ENCODE peak calls at places on chromosome 22, in nine cellular contexts. One of them, this sample, is unnamed.

GRCh38 chr22:18156878-18157713 is 7.1 kb downstream of the USP18 start:
- DNase-seq in stimulated activated CD4-positive, alpha-beta T cell treated with anti-CD3 and anti-CD28 coated beads, Interleukin-1b, Interleukin-23, amount 100 ng/mL, for 24 hours: no peak
- DNase-seq in neural progenitor cell: peak; percentile 86
- DNase-seq in right lobe of liver: peak; percentile 42
- DNase-seq in activated CD4-positive, alpha-beta T cell treated with anti-CD3 and anti-CD28 coated beads, Interleukin-2, amount 50 U/mL, for 24 hours: peak; percentile 27
- DNase-seq in HS-5: peak; percentile 91
- DNase-seq in tibial artery: peak; percentile 83
- DNase-seq in dorsolateral prefrontal cortex: peak; percentile 76
- DNase-seq in endothelial cell of umbilical vein: peak; percentile 83
- DNase-seq in this sample: peak; percentile 86

GRCh38 chr22:32177221-32177765 is 18.2 kb upstream of the C22orf42 start:
- DNase-seq in right lobe of liver: no peak
- DNase-seq in dorsolateral prefrontal cortex: no peak
- DNase-seq in neural progenitor cell: peak; percentile 6
- DNase-seq in tibial artery: no peak
- DNase-seq in stimulated activated CD4-positive, alpha-beta T cell treated with anti-CD3 and anti-CD28 coated beads, Interleukin-1b, Interleukin-23, amount 100 ng/mL, for 24 hours: no peak
- DNase-seq in activated CD4-positive, alpha-beta T cell treated with anti-CD3 and anti-CD28 coated beads, Interleukin-2, amount 50 U/mL, for 24 hours: no peak
- DNase-seq in HS-5: no peak
- DNase-seq in endothelial cell of umbilical vein: no peak
- DNase-seq in this sample: no peak

GRCh38 chr22:40376149-40376548 is 5.8 kb downstream of the SGSM3 start:
- DNase-seq in activated CD4-positive, alpha-beta T cell treated with anti-CD3 and anti-CD28 coated beads, Interleukin-2, amount 50 U/mL, for 24 hours: no peak
- DNase-seq in endothelial cell of umbilical vein: no peak
- DNase-seq in right lobe of liver: no peak
- DNase-seq in HS-5: no peak
- DNase-seq in neural progenitor cell: no peak
- DNase-seq in dorsolateral prefrontal cortex: no peak
- DNase-seq in tibial artery: no peak
- DNase-seq in stimulated activated CD4-positive, alpha-beta T cell treated with anti-CD3 and anti-CD28 coated beads, Interleukin-1b, Interleukin-23, amount 100 ng/mL, for 24 hours: no peak
- DNase-seq in this sample: no peak

GRCh38 chr22:29379258-29379657 is 9.1 kb downstream of the AP1B1 start:
- DNase-seq in right lobe of liver: no peak
- DNase-seq in stimulated activated CD4-positive, alpha-beta T cell treated with anti-CD3 and anti-CD28 coated beads, Interleukin-1b, Interleukin-23, amount 100 ng/mL, for 24 hours: no peak
- DNase-seq in dorsolateral prefrontal cortex: no peak
- DNase-seq in HS-5: no peak
- DNase-seq in endothelial cell of umbilical vein: no peak
- DNase-seq in neural progenitor cell: no peak
- DNase-seq in tibial artery: no peak
- DNase-seq in activated CD4-positive, alpha-beta T cell treated with anti-CD3 and anti-CD28 coated beads, Interleukin-2, amount 50 U/mL, for 24 hours: no peak
- DNase-seq in this sample: no peak

GRCh38 chr22:46596032-46596441 is 24.1 kb upstream of the GRAMD4 start:
- DNase-seq in tibial artery: peak; percentile 89
- DNase-seq in activated CD4-positive, alpha-beta T cell treated with anti-CD3 and anti-CD28 coated beads, Interleukin-2, amount 50 U/mL, for 24 hours: no peak
- DNase-seq in HS-5: no peak
- DNase-seq in stimulated activated CD4-positive, alpha-beta T cell treated with anti-CD3 and anti-CD28 coated beads, Interleukin-1b, Interleukin-23, amount 100 ng/mL, for 24 hours: no peak
- DNase-seq in right lobe of liver: peak; percentile 20
- DNase-seq in endothelial cell of umbilical vein: no peak
- DNase-seq in neural progenitor cell: peak; percentile 1
- DNase-seq in dorsolateral prefrontal cortex: no peak
- DNase-seq in this sample: no peak

GRCh38 chr22:43217285-43218030 is 30.5 kb upstream of the TTLL12 start:
- DNase-seq in activated CD4-positive, alpha-beta T cell treated with anti-CD3 and anti-CD28 coated beads, Interleukin-2, amount 50 U/mL, for 24 hours: no peak
- DNase-seq in neural progenitor cell: no peak
- DNase-seq in tibial artery: no peak
- DNase-seq in dorsolateral prefrontal cortex: no peak
- DNase-seq in HS-5: no peak
- DNase-seq in endothelial cell of umbilical vein: no peak
- DNase-seq in stimulated activated CD4-positive, alpha-beta T cell treated with anti-CD3 and anti-CD28 coated beads, Interleukin-1b, Interleukin-23, amount 100 ng/mL, for 24 hours: no peak
- DNase-seq in right lobe of liver: no peak
- DNase-seq in this sample: no peak

GRCh38 chr22:30195245-30196140 is 51.1 kb downstream of the LIF start:
- DNase-seq in right lobe of liver: no peak
- DNase-seq in endothelial cell of umbilical vein: peak; percentile 21
- DNase-seq in HS-5: no peak
- DNase-seq in stimulated activated CD4-positive, alpha-beta T cell treated with anti-CD3 and anti-CD28 coated beads, Interleukin-1b, Interleukin-23, amount 100 ng/mL, for 24 hours: no peak
- DNase-seq in dorsolateral prefrontal cortex: no peak
- DNase-seq in tibial artery: no peak
- DNase-seq in neural progenitor cell: no peak
- DNase-seq in activated CD4-positive, alpha-beta T cell treated with anti-CD3 and anti-CD28 coated beads, Interleukin-2, amount 50 U/mL, for 24 hours: no peak
- DNase-seq in this sample: no peak

GRCh38 chr22:35608088-35608487 is 9.0 kb downstream of the MB start:
- DNase-seq in neural progenitor cell: no peak
- DNase-seq in activated CD4-positive, alpha-beta T cell treated with anti-CD3 and anti-CD28 coated beads, Interleukin-2, amount 50 U/mL, for 24 hours: no peak
- DNase-seq in HS-5: no peak
- DNase-seq in right lobe of liver: no peak
- DNase-seq in tibial artery: no peak
- DNase-seq in stimulated activated CD4-positive, alpha-beta T cell treated with anti-CD3 and anti-CD28 coated beads, Interleukin-1b, Interleukin-23, amount 100 ng/mL, for 24 hours: no peak
- DNase-seq in endothelial cell of umbilical vein: no peak
- DNase-seq in dorsolateral prefrontal cortex: no peak
- DNase-seq in this sample: no peak

GRCh38 chr22:23237201-23237798 is 57.0 kb downstream of the BCR start:
- DNase-seq in stimulated activated CD4-positive, alpha-beta T cell treated with anti-CD3 and anti-CD28 coated beads, Interleukin-1b, Interleukin-23, amount 100 ng/mL, for 24 hours: no peak
- DNase-seq in endothelial cell of umbilical vein: no peak
- DNase-seq in activated CD4-positive, alpha-beta T cell treated with anti-CD3 and anti-CD28 coated beads, Interleukin-2, amount 50 U/mL, for 24 hours: no peak
- DNase-seq in dorsolateral prefrontal cortex: peak; percentile 92
- DNase-seq in right lobe of liver: no peak
- DNase-seq in neural progenitor cell: peak; percentile 77
- DNase-seq in HS-5: no peak
- DNase-seq in tibial artery: no peak
- DNase-seq in this sample: no peak

GRCh38 chr22:47472636-47473035 is 710.2 kb downstream of the TBC1D22A start:
- DNase-seq in activated CD4-positive, alpha-beta T cell treated with anti-CD3 and anti-CD28 coated beads, Interleukin-2, amount 50 U/mL, for 24 hours: no peak
- DNase-seq in dorsolateral prefrontal cortex: no peak
- DNase-seq in HS-5: no peak
- DNase-seq in stimulated activated CD4-positive, alpha-beta T cell treated with anti-CD3 and anti-CD28 coated beads, Interleukin-1b, Interleukin-23, amount 100 ng/mL, for 24 hours: no peak
- DNase-seq in neural progenitor cell: no peak
- DNase-seq in tibial artery: no peak
- DNase-seq in endothelial cell of umbilical vein: no peak
- DNase-seq in right lobe of liver: no peak
- DNase-seq in this sample: no peak

GRCh38 chr22:49969751-49970527 is 9.4 kb downstream of the PIM3 start:
- DNase-seq in activated CD4-positive, alpha-beta T cell treated with anti-CD3 and anti-CD28 coated beads, Interleukin-2, amount 50 U/mL, for 24 hours: no peak
- DNase-seq in neural progenitor cell: no peak
- DNase-seq in tibial artery: peak; percentile 67
- DNase-seq in right lobe of liver: peak; percentile 30
- DNase-seq in dorsolateral prefrontal cortex: peak; percentile 27
- DNase-seq in HS-5: no peak
- DNase-seq in stimulated activated CD4-positive, alpha-beta T cell treated with anti-CD3 and anti-CD28 coated beads, Interleukin-1b, Interleukin-23, amount 100 ng/mL, for 24 hours: no peak
- DNase-seq in endothelial cell of umbilical vein: no peak
- DNase-seq in this sample: no peak

GRCh38 chr22:37213218-37213855 is 1.1 kb upstream of the SSTR3 start:
- DNase-seq in stimulated activated CD4-positive, alpha-beta T cell treated with anti-CD3 and anti-CD28 coated beads, Interleukin-1b, Interleukin-23, amount 100 ng/mL, for 24 hours: no peak
- DNase-seq in endothelial cell of umbilical vein: no peak
- DNase-seq in neural progenitor cell: no peak
- DNase-seq in tibial artery: peak; percentile 45
- DNase-seq in HS-5: no peak
- DNase-seq in dorsolateral prefrontal cortex: no peak
- DNase-seq in activated CD4-positive, alpha-beta T cell treated with anti-CD3 and anti-CD28 coated beads, Interleukin-2, amount 50 U/mL, for 24 hours: no peak
- DNase-seq in right lobe of liver: peak; percentile 13
- DNase-seq in this sample: no peak

GRCh38 chr22:46090051-46090591 is 60.2 kb upstream of the PPARA start:
- DNase-seq in neural progenitor cell: no peak
- DNase-seq in endothelial cell of umbilical vein: no peak
- DNase-seq in right lobe of liver: peak; percentile 70
- DNase-seq in stimulated activated CD4-positive, alpha-beta T cell treated with anti-CD3 and anti-CD28 coated beads, Interleukin-1b, Interleukin-23, amount 100 ng/mL, for 24 hours: no peak
- DNase-seq in activated CD4-positive, alpha-beta T cell treated with anti-CD3 and anti-CD28 coated beads, Interleukin-2, amount 50 U/mL, for 24 hours: no peak
- DNase-seq in HS-5: no peak
- DNase-seq in dorsolateral prefrontal cortex: no peak
- DNase-seq in tibial artery: peak; percentile 82
- DNase-seq in this sample: no peak

GRCh38 chr22:40423246-40423753 is 52.9 kb downstream of the SGSM3 start:
- DNase-seq in dorsolateral prefrontal cortex: no peak
- DNase-seq in HS-5: no peak
- DNase-seq in stimulated activated CD4-positive, alpha-beta T cell treated with anti-CD3 and anti-CD28 coated beads, Interleukin-1b, Interleukin-23, amount 100 ng/mL, for 24 hours: no peak
- DNase-seq in right lobe of liver: no peak
- DNase-seq in tibial artery: no peak
- DNase-seq in neural progenitor cell: no peak
- DNase-seq in endothelial cell of umbilical vein: no peak
- DNase-seq in activated CD4-positive, alpha-beta T cell treated with anti-CD3 and anti-CD28 coated beads, Interleukin-2, amount 50 U/mL, for 24 hours: no peak
- DNase-seq in this sample: no peak

GRCh38 chr22:37309221-37310074 is 27.1 kb downstream of the CYTH4 start:
- DNase-seq in neural progenitor cell: no peak
- DNase-seq in activated CD4-positive, alpha-beta T cell treated with anti-CD3 and anti-CD28 coated beads, Interleukin-2, amount 50 U/mL, for 24 hours: no peak
- DNase-seq in HS-5: no peak
- DNase-seq in right lobe of liver: no peak
- DNase-seq in stimulated activated CD4-positive, alpha-beta T cell treated with anti-CD3 and anti-CD28 coated beads, Interleukin-1b, Interleukin-23, amount 100 ng/mL, for 24 hours: no peak
- DNase-seq in tibial artery: no peak
- DNase-seq in dorsolateral prefrontal cortex: no peak
- DNase-seq in endothelial cell of umbilical vein: no peak
- DNase-seq in this sample: no peak

GRCh38 chr22:30667092-30667485 is 586 bp downstream of the DUSP18 start:
- DNase-seq in activated CD4-positive, alpha-beta T cell treated with anti-CD3 and anti-CD28 coated beads, Interleukin-2, amount 50 U/mL, for 24 hours: no peak
- DNase-seq in endothelial cell of umbilical vein: peak; percentile 37
- DNase-seq in dorsolateral prefrontal cortex: no peak
- DNase-seq in stimulated activated CD4-positive, alpha-beta T cell treated with anti-CD3 and anti-CD28 coated beads, Interleukin-1b, Interleukin-23, amount 100 ng/mL, for 24 hours: no peak
- DNase-seq in right lobe of liver: no peak
- DNase-seq in neural progenitor cell: no peak
- DNase-seq in HS-5: no peak
- DNase-seq in tibial artery: no peak
- DNase-seq in this sample: no peak

GRCh38 chr22:41445171-41446056 is 1.2 kb downstream of the TOB2 start:
- DNase-seq in endothelial cell of umbilical vein: peak; percentile 41
- DNase-seq in dorsolateral prefrontal cortex: no peak
- DNase-seq in neural progenitor cell: peak; percentile 92
- DNase-seq in activated CD4-positive, alpha-beta T cell treated with anti-CD3 and anti-CD28 coated beads, Interleukin-2, amount 50 U/mL, for 24 hours: no peak
- DNase-seq in HS-5: no peak
- DNase-seq in right lobe of liver: peak; percentile 28
- DNase-seq in stimulated activated CD4-positive, alpha-beta T cell treated with anti-CD3 and anti-CD28 coated beads, Interleukin-1b, Interleukin-23, amount 100 ng/mL, for 24 hours: no peak
- DNase-seq in tibial artery: no peak
- DNase-seq in this sample: no peak

GRCh38 chr22:36267058-36267457 is 14.1 kb downstream of the APOL1 start:
- DNase-seq in activated CD4-positive, alpha-beta T cell treated with anti-CD3 and anti-CD28 coated beads, Interleukin-2, amount 50 U/mL, for 24 hours: no peak
- DNase-seq in HS-5: no peak
- DNase-seq in stimulated activated CD4-positive, alpha-beta T cell treated with anti-CD3 and anti-CD28 coated beads, Interleukin-1b, Interleukin-23, amount 100 ng/mL, for 24 hours: no peak
- DNase-seq in tibial artery: no peak
- DNase-seq in dorsolateral prefrontal cortex: no peak
- DNase-seq in right lobe of liver: no peak
- DNase-seq in endothelial cell of umbilical vein: no peak
- DNase-seq in neural progenitor cell: no peak
- DNase-seq in this sample: no peak

GRCh38 chr22:17103351-17103750 is 17.8 kb downstream of the TMEM121B start:
- DNase-seq in HS-5: no peak
- DNase-seq in dorsolateral prefrontal cortex: no peak
- DNase-seq in activated CD4-positive, alpha-beta T cell treated with anti-CD3 and anti-CD28 coated beads, Interleukin-2, amount 50 U/mL, for 24 hours: no peak
- DNase-seq in tibial artery: no peak
- DNase-seq in stimulated activated CD4-positive, alpha-beta T cell treated with anti-CD3 and anti-CD28 coated beads, Interleukin-1b, Interleukin-23, amount 100 ng/mL, for 24 hours: no peak
- DNase-seq in endothelial cell of umbilical vein: no peak
- DNase-seq in right lobe of liver: no peak
- DNase-seq in neural progenitor cell: no peak
- DNase-seq in this sample: no peak

GRCh38 chr22:49460662-49461371 is 366.9 kb downstream of the BRD1 start:
- DNase-seq in tibial artery: no peak
- DNase-seq in neural progenitor cell: no peak
- DNase-seq in HS-5: no peak
- DNase-seq in stimulated activated CD4-positive, alpha-beta T cell treated with anti-CD3 and anti-CD28 coated beads, Interleukin-1b, Interleukin-23, amount 100 ng/mL, for 24 hours: no peak
- DNase-seq in endothelial cell of umbilical vein: no peak
- DNase-seq in right lobe of liver: no peak
- DNase-seq in activated CD4-positive, alpha-beta T cell treated with anti-CD3 and anti-CD28 coated beads, Interleukin-2, amount 50 U/mL, for 24 hours: no peak
- DNase-seq in dorsolateral prefrontal cortex: no peak
- DNase-seq in this sample: no peak

GRCh38 chr22:39898997-39899396 is 1.9 kb upstream of the GRAP2 start:
- DNase-seq in endothelial cell of umbilical vein: no peak
- DNase-seq in neural progenitor cell: no peak
- DNase-seq in dorsolateral prefrontal cortex: no peak
- DNase-seq in tibial artery: no peak
- DNase-seq in stimulated activated CD4-positive, alpha-beta T cell treated with anti-CD3 and anti-CD28 coated beads, Interleukin-1b, Interleukin-23, amount 100 ng/mL, for 24 hours: no peak
- DNase-seq in HS-5: no peak
- DNase-seq in activated CD4-positive, alpha-beta T cell treated with anti-CD3 and anti-CD28 coated beads, Interleukin-2, amount 50 U/mL, for 24 hours: no peak
- DNase-seq in right lobe of liver: no peak
- DNase-seq in this sample: no peak

GRCh38 chr22:19019679-19020032 is 83.6 kb upstream of the PRODH start:
- DNase-seq in right lobe of liver: no peak
- DNase-seq in HS-5: no peak
- DNase-seq in activated CD4-positive, alpha-beta T cell treated with anti-CD3 and anti-CD28 coated beads, Interleukin-2, amount 50 U/mL, for 24 hours: no peak
- DNase-seq in endothelial cell of umbilical vein: no peak
- DNase-seq in stimulated activated CD4-positive, alpha-beta T cell treated with anti-CD3 and anti-CD28 coated beads, Interleukin-1b, Interleukin-23, amount 100 ng/mL, for 24 hours: no peak
- DNase-seq in tibial artery: no peak
- DNase-seq in neural progenitor cell: no peak
- DNase-seq in dorsolateral prefrontal cortex: no peak
- DNase-seq in this sample: no peak

GRCh38 chr22:42863349-42863911 is 6.4 kb upstream of the ARFGAP3 start:
- DNase-seq in endothelial cell of umbilical vein: peak; percentile 19
- DNase-seq in activated CD4-positive, alpha-beta T cell treated with anti-CD3 and anti-CD28 coated beads, Interleukin-2, amount 50 U/mL, for 24 hours: peak; percentile 48
- DNase-seq in tibial artery: no peak
- DNase-seq in HS-5: peak; percentile 86
- DNase-seq in right lobe of liver: no peak
- DNase-seq in dorsolateral prefrontal cortex: no peak
- DNase-seq in stimulated activated CD4-positive, alpha-beta T cell treated with anti-CD3 and anti-CD28 coated beads, Interleukin-1b, Interleukin-23, amount 100 ng/mL, for 24 hours: peak; percentile 29
- DNase-seq in neural progenitor cell: no peak
- DNase-seq in this sample: peak; percentile 46

GRCh38 chr22:44889233-44889878 is 120.4 kb downstream of the PHF21B start:
- DNase-seq in HS-5: no peak
- DNase-seq in neural progenitor cell: peak; percentile 44
- DNase-seq in right lobe of liver: no peak
- DNase-seq in endothelial cell of umbilical vein: no peak
- DNase-seq in tibial artery: peak; percentile 51
- DNase-seq in activated CD4-positive, alpha-beta T cell treated with anti-CD3 and anti-CD28 coated beads, Interleukin-2, amount 50 U/mL, for 24 hours: no peak
- DNase-seq in stimulated activated CD4-positive, alpha-beta T cell treated with anti-CD3 and anti-CD28 coated beads, Interleukin-1b, Interleukin-23, amount 100 ng/mL, for 24 hours: no peak
- DNase-seq in dorsolateral prefrontal cortex: no peak
- DNase-seq in this sample: no peak

GRCh38 chr22:28044546-28045173 is 125.6 kb upstream of the PITPNB start:
- DNase-seq in endothelial cell of umbilical vein: no peak
- DNase-seq in HS-5: no peak
- DNase-seq in neural progenitor cell: no peak
- DNase-seq in right lobe of liver: no peak
- DNase-seq in activated CD4-positive, alpha-beta T cell treated with anti-CD3 and anti-CD28 coated beads, Interleukin-2, amount 50 U/mL, for 24 hours: no peak
- DNase-seq in tibial artery: no peak
- DNase-seq in stimulated activated CD4-positive, alpha-beta T cell treated with anti-CD3 and anti-CD28 coated beads, Interleukin-1b, Interleukin-23, amount 100 ng/mL, for 24 hours: no peak
- DNase-seq in dorsolateral prefrontal cortex: no peak
- DNase-seq in this sample: no peak

GRCh38 chr22:27885977-27886842 is 32.8 kb downstream of the PITPNB start:
- DNase-seq in tibial artery: no peak
- DNase-seq in dorsolateral prefrontal cortex: peak; percentile 34
- DNase-seq in endothelial cell of umbilical vein: peak; percentile 85
- DNase-seq in activated CD4-positive, alpha-beta T cell treated with anti-CD3 and anti-CD28 coated beads, Interleukin-2, amount 50 U/mL, for 24 hours: peak; percentile 17
- DNase-seq in HS-5: peak; percentile 92
- DNase-seq in right lobe of liver: no peak
- DNase-seq in stimulated activated CD4-positive, alpha-beta T cell treated with anti-CD3 and anti-CD28 coated beads, Interleukin-1b, Interleukin-23, amount 100 ng/mL, for 24 hours: no peak
- DNase-seq in neural progenitor cell: peak; percentile 61
- DNase-seq in this sample: no peak

GRCh38 chr22:23754980-23755636 is 883 bp upstream of the VPREB3 start:
- DNase-seq in dorsolateral prefrontal cortex: no peak
- DNase-seq in right lobe of liver: no peak
- DNase-seq in stimulated activated CD4-positive, alpha-beta T cell treated with anti-CD3 and anti-CD28 coated beads, Interleukin-1b, Interleukin-23, amount 100 ng/mL, for 24 hours: no peak
- DNase-seq in tibial artery: no peak
- DNase-seq in endothelial cell of umbilical vein: peak; percentile 73
- DNase-seq in HS-5: no peak
- DNase-seq in neural progenitor cell: no peak
- DNase-seq in activated CD4-positive, alpha-beta T cell treated with anti-CD3 and anti-CD28 coated beads, Interleukin-2, amount 50 U/mL, for 24 hours: no peak
- DNase-seq in this sample: no peak

This sample was measured in keratinocyte.